ENCODE peak calls at places on chromosomes 12 and 14, in five cellular contexts. One of them, this sample, is unnamed.

GRCh38 chr14:95026851-95027463 is 130.4 kb downstream of the DICER1 start:
- DNase-seq in left lobe of liver: peak; percentile 24
- DNase-seq in KG1: no peak
- DNase-seq in kidney tubule cell: peak; percentile 6
- DNase-seq in A172: no peak
- DNase-seq in this sample: no peak

GRCh38 chr14:101961011-101961721 is 3.2 kb upstream of the DYNC1H1 start:
- DNase-seq in A172: peak; percentile 46
- DNase-seq in kidney tubule cell: peak; percentile 85
- DNase-seq in left lobe of liver: peak; percentile 71
- DNase-seq in KG1: peak; percentile 60
- DNase-seq in this sample: peak; percentile 82

GRCh38 chr14:100868621-100869370 is 34.7 kb downstream of the RTL1 start:
- DNase-seq in KG1: no peak
- DNase-seq in kidney tubule cell: no peak
- DNase-seq in left lobe of liver: no peak
- DNase-seq in A172: no peak
- DNase-seq in this sample: no peak

GRCh38 chr14:68785817-68786490 is 6.9 kb downstream of the ZFP36L1 start:
- DNase-seq in A172: peak; percentile 76
- DNase-seq in kidney tubule cell: peak; percentile 98
- DNase-seq in KG1: no peak
- DNase-seq in left lobe of liver: peak; percentile 70
- DNase-seq in this sample: no peak

GRCh38 chr14:89641495-89642162 is 224.6 kb upstream of the FOXN3 start:
- DNase-seq in KG1: no peak
- DNase-seq in kidney tubule cell: no peak
- DNase-seq in left lobe of liver: no peak
- DNase-seq in A172: no peak
- DNase-seq in this sample: no peak

GRCh38 chr12:24109381-24110039 is 160.0 kb upstream of the SOX5 start:
- DNase-seq in A172: no peak
- DNase-seq in kidney tubule cell: peak; percentile 33
- DNase-seq in KG1: no peak
- DNase-seq in left lobe of liver: no peak
- DNase-seq in this sample: no peak

GRCh38 chr14:70919774-70920173 is 12.5 kb downstream of the PCNX1 start:
- DNase-seq in KG1: no peak
- DNase-seq in A172: no peak
- DNase-seq in kidney tubule cell: peak; percentile 38
- DNase-seq in left lobe of liver: no peak
- DNase-seq in this sample: no peak

GRCh38 chr12:6241495-6241894 is 41.3 kb downstream of the CD9 start:
- DNase-seq in left lobe of liver: no peak
- DNase-seq in kidney tubule cell: peak; percentile 45
- DNase-seq in KG1: no peak
- DNase-seq in A172: no peak
- DNase-seq in this sample: no peak